ENCODE peak calls at places on chromosomes 11 and 22, in seven cellular contexts. One of them, this sample, is unnamed. For H3K36me3, the result is how much of the 10 kb centered on the place peaks cover.

GRCh38 chr22:37119872-37120271 is 10.4 kb upstream of the TMPRSS6 start:
- DNase-seq in endothelial cell of umbilical vein: no peak
- DNase-seq in cardiac muscle cell: no peak
- DNase-seq in lung: no peak
- DNase-seq in tibial nerve: no peak
- DNase-seq in adrenal gland: no peak
- DNase-seq in heart right ventricle: no peak
- DNase-seq in this sample: no peak

GRCh38 chr11:107961480-107961879 is 33.2 kb downstream of the RAB39A start:
- DNase-seq in endothelial cell of umbilical vein: no peak
- DNase-seq in heart right ventricle: no peak
- DNase-seq in lung: no peak
- DNase-seq in cardiac muscle cell: no peak
- DNase-seq in tibial nerve: no peak
- DNase-seq in adrenal gland: no peak
- DNase-seq in this sample: no peak

GRCh38 chr11:2362414-2362813 is 14.7 kb upstream of the CD81 start:
- DNase-seq in lung: no peak
- DNase-seq in cardiac muscle cell: no peak
- DNase-seq in adrenal gland: no peak
- DNase-seq in endothelial cell of umbilical vein: no peak
- DNase-seq in tibial nerve: no peak
- DNase-seq in heart right ventricle: no peak
- DNase-seq in this sample: no peak

GRCh38 chr11:79809487-79809886 is 368.7 kb upstream of the TENM4 start:
- DNase-seq in heart right ventricle: no peak
- DNase-seq in cardiac muscle cell: peak
- DNase-seq in adrenal gland: no peak
- DNase-seq in lung: no peak
- DNase-seq in tibial nerve: no peak
- DNase-seq in endothelial cell of umbilical vein: no peak
- DNase-seq in this sample: no peak

GRCh38 chr11:130163346-130164220 is 4.0 kb downstream of the ST14 start:
- DNase-seq in heart right ventricle: no peak
- DNase-seq in lung: no peak
- DNase-seq in tibial nerve: no peak
- DNase-seq in endothelial cell of umbilical vein: no peak
- DNase-seq in cardiac muscle cell: no peak
- DNase-seq in adrenal gland: peak
- DNase-seq in this sample: no peak

GRCh38 chr11:111530091-111530490 is 10.4 kb upstream of the LAYN start:
- DNase-seq in lung: no peak
- DNase-seq in heart right ventricle: no peak
- DNase-seq in endothelial cell of umbilical vein: no peak
- DNase-seq in cardiac muscle cell: no peak
- DNase-seq in tibial nerve: no peak
- DNase-seq in adrenal gland: no peak
- DNase-seq in this sample: no peak

GRCh38 chr11:77019976-77020591 is 14.1 kb upstream of the B3GNT6 start:
- DNase-seq in cardiac muscle cell: no peak
- DNase-seq in tibial nerve: no peak
- DNase-seq in adrenal gland: no peak
- DNase-seq in heart right ventricle: no peak
- DNase-seq in endothelial cell of umbilical vein: peak
- DNase-seq in lung: no peak
- DNase-seq in this sample: no peak

GRCh38 chr11:61764606-61765260 is 12.3 kb downstream of the MYRF start:
- DNase-seq in lung: no peak
- DNase-seq in tibial nerve: no peak
- DNase-seq in endothelial cell of umbilical vein: no peak
- DNase-seq in heart right ventricle: no peak
- DNase-seq in adrenal gland: no peak
- DNase-seq in cardiac muscle cell: peak
- DNase-seq in this sample: no peak

GRCh38 chr22:38177044-38177443 is 4.6 kb downstream of the PLA2G6 start:
- DNase-seq in cardiac muscle cell: no peak
- DNase-seq in tibial nerve: no peak
- DNase-seq in lung: no peak
- DNase-seq in adrenal gland: no peak
- DNase-seq in heart right ventricle: no peak
- DNase-seq in endothelial cell of umbilical vein: no peak
- DNase-seq in this sample: no peak

GRCh38 chr11:123580557-123581275 is 73.7 kb downstream of the SCN3B start:
- DNase-seq in cardiac muscle cell: peak
- DNase-seq in tibial nerve: no peak
- DNase-seq in endothelial cell of umbilical vein: peak
- DNase-seq in heart right ventricle: peak
- DNase-seq in adrenal gland: peak
- DNase-seq in lung: peak
- DNase-seq in this sample: no peak

GRCh38 chr22:20386972-20387371 is 7.0 kb upstream of the ZNF74 start:
- DNase-seq in heart right ventricle: no peak
- DNase-seq in lung: no peak
- DNase-seq in endothelial cell of umbilical vein: no peak
- DNase-seq in cardiac muscle cell: no peak
- DNase-seq in adrenal gland: no peak
- DNase-seq in tibial nerve: no peak
- DNase-seq in this sample: no peak

GRCh38 chr22:48756146-48757111 is 1071.2 kb downstream of the BRD1 start:
- DNase-seq in tibial nerve: peak
- DNase-seq in endothelial cell of umbilical vein: no peak
- DNase-seq in cardiac muscle cell: no peak
- DNase-seq in lung: peak
- DNase-seq in heart right ventricle: no peak
- DNase-seq in adrenal gland: peak
- DNase-seq in this sample: no peak

GRCh38 chr22:35269630-35270029 is 12.3 kb downstream of the HMGXB4 start:
- DNase-seq in heart right ventricle: no peak
- DNase-seq in adrenal gland: no peak
- DNase-seq in endothelial cell of umbilical vein: no peak
- DNase-seq in cardiac muscle cell: no peak
- DNase-seq in tibial nerve: no peak
- DNase-seq in lung: no peak
- DNase-seq in this sample: no peak
- H3K36me3 ChIP-seq in heart right ventricle: under half
- H3K36me3 ChIP-seq in adrenal gland: under half
- H3K36me3 ChIP-seq in endothelial cell of umbilical vein: under half
- H3K36me3 ChIP-seq in cardiac muscle cell: under half
- H3K36me3 ChIP-seq in tibial nerve: under half
- H3K36me3 ChIP-seq in lung: under half
- H3K36me3 ChIP-seq in this sample: under half

GRCh38 chr22:41289681-41290080 is 3.7 kb upstream of the RANGAP1 start:
- DNase-seq in adrenal gland: no peak
- DNase-seq in cardiac muscle cell: no peak
- DNase-seq in tibial nerve: no peak
- DNase-seq in endothelial cell of umbilical vein: no peak
- DNase-seq in lung: no peak
- DNase-seq in heart right ventricle: no peak
- DNase-seq in this sample: no peak
- H3K27ac ChIP-seq in adrenal gland: peak
- H3K27ac ChIP-seq in cardiac muscle cell: no peak
- H3K27ac ChIP-seq in tibial nerve: peak
- H3K27ac ChIP-seq in endothelial cell of umbilical vein: peak
- H3K27ac ChIP-seq in lung: no peak
- H3K27ac ChIP-seq in heart right ventricle: no peak
- H3K27ac ChIP-seq in this sample: no peak

GRCh38 chr11:66632952-66633351 is 5.6 kb upstream of the RBM4 start:
- DNase-seq in tibial nerve: no peak
- DNase-seq in cardiac muscle cell: no peak
- DNase-seq in endothelial cell of umbilical vein: no peak
- DNase-seq in adrenal gland: no peak
- DNase-seq in heart right ventricle: no peak
- DNase-seq in lung: no peak
- DNase-seq in this sample: no peak
- H3K36me3 ChIP-seq in tibial nerve: under half
- H3K36me3 ChIP-seq in cardiac muscle cell: under half
- H3K36me3 ChIP-seq in endothelial cell of umbilical vein: under half
- H3K36me3 ChIP-seq in adrenal gland: under half
- H3K36me3 ChIP-seq in heart right ventricle: under half
- H3K36me3 ChIP-seq in lung: under half
- H3K36me3 ChIP-seq in this sample: under half

DNA sequence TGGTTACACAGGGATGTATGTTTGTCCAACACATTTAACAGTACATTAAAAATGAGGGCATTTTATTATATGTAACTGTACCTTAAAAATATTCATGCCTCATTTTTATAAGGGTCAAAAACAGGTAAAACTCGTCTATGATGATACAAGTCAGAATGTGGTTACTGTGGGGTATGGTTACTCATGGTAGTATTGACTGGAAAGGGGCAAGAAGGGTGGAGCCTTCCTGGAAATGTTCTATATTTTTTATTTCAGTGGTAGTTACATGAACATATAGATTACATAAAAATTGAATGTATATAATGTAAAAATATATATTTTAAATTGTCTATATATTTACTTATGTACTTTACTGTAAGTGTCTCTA is 99.8 kb downstream of the STIM1 start:
- DNase-seq in endothelial cell of umbilical vein: no peak
- DNase-seq in adrenal gland: no peak
- DNase-seq in cardiac muscle cell: no peak
- DNase-seq in heart right ventricle: no peak
- DNase-seq in tibial nerve: no peak
- DNase-seq in lung: no peak
- DNase-seq in this sample: no peak
- H3K27ac ChIP-seq in endothelial cell of umbilical vein: no peak
- H3K27ac ChIP-seq in adrenal gland: no peak
- H3K27ac ChIP-seq in cardiac muscle cell: no peak
- H3K27ac ChIP-seq in heart right ventricle: no peak
- H3K27ac ChIP-seq in tibial nerve: no peak
- H3K27ac ChIP-seq in lung: no peak
- H3K27ac ChIP-seq in this sample: no peak

DNA sequence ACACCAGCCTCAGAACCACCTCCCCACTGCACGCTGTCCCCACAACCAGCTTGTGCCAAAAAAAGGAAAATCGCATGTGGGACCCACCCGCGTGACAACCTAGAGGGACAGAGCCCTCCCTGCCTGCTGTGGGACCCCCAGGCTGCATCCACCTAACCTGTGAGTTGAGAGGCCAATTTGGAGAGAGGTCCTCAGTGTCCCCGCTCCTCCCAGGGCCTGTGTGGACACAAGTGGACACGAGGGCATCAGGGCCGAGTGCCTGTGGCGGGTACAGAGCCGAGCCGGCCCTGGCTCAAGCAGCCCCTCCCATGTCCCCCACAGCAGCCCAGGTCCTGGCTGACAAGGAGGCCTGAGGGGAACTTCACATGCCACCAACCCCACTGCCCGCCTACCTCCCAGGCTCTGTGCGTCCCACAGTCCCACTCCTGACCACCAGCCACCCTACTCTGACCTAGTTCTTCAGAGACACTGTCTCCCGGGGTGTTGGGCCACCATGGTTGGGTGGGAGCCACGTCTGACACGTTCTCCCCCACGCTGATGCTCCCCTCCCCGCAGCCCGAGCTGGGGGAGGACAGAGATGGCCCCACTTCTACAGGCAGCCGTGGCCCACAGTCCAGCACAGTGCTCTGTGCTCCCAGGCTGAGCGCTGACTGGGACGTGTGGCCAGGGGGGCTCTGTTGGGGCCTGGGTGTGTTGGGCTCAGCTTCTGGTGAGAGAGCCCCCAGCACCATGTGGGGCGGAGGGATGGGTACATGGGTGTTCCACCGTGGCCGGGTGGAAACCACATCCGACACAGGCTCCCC is 19.2 kb downstream of the SELENOO start:
- DNase-seq in adrenal gland: no peak
- DNase-seq in lung: no peak
- DNase-seq in endothelial cell of umbilical vein: no peak
- DNase-seq in cardiac muscle cell: no peak
- DNase-seq in heart right ventricle: no peak
- DNase-seq in tibial nerve: no peak
- DNase-seq in this sample: no peak
- H3K36me3 ChIP-seq in adrenal gland: under half
- H3K36me3 ChIP-seq in lung: under half
- H3K36me3 ChIP-seq in endothelial cell of umbilical vein: under half
- H3K36me3 ChIP-seq in cardiac muscle cell: under half
- H3K36me3 ChIP-seq in heart right ventricle: under half
- H3K36me3 ChIP-seq in tibial nerve: half or more
- H3K36me3 ChIP-seq in this sample: half or more

GRCh38 chr22:25120761-25121212 is 78.9 kb upstream of the CRYBB3 start:
- DNase-seq in adrenal gland: peak
- DNase-seq in heart right ventricle: peak
- DNase-seq in cardiac muscle cell: no peak
- DNase-seq in lung: peak
- DNase-seq in endothelial cell of umbilical vein: peak
- DNase-seq in tibial nerve: no peak
- DNase-seq in this sample: no peak
- H3K27ac ChIP-seq in adrenal gland: peak
- H3K27ac ChIP-seq in heart right ventricle: peak
- H3K27ac ChIP-seq in cardiac muscle cell: no peak
- H3K27ac ChIP-seq in lung: no peak
- H3K27ac ChIP-seq in endothelial cell of umbilical vein: peak
- H3K27ac ChIP-seq in tibial nerve: peak
- H3K27ac ChIP-seq in this sample: peak

GRCh38 chr11:121589946-121590537 is 137.3 kb upstream of the SORL1-AS1 start:
- DNase-seq in heart right ventricle: no peak
- DNase-seq in lung: no peak
- DNase-seq in tibial nerve: no peak
- DNase-seq in endothelial cell of umbilical vein: no peak
- DNase-seq in adrenal gland: no peak
- DNase-seq in cardiac muscle cell: no peak
- DNase-seq in this sample: no peak

GRCh38 chr11:121591405-121592033 is 138.8 kb upstream of the SORL1-AS1 start:
- DNase-seq in endothelial cell of umbilical vein: peak
- DNase-seq in heart right ventricle: peak
- DNase-seq in cardiac muscle cell: peak
- DNase-seq in adrenal gland: peak
- DNase-seq in tibial nerve: peak
- DNase-seq in lung: peak
- DNase-seq in this sample: peak

GRCh38 chr11:121595717-121596156 is 143.0 kb upstream of the SORL1-AS1 start:
- DNase-seq in tibial nerve: no peak
- DNase-seq in endothelial cell of umbilical vein: no peak
- DNase-seq in heart right ventricle: no peak
- DNase-seq in cardiac muscle cell: no peak
- DNase-seq in lung: peak
- DNase-seq in adrenal gland: no peak
- DNase-seq in this sample: peak

GRCh38 chr11:121590772-121591404 is 138.1 kb upstream of the SORL1-AS1 start:
- DNase-seq in tibial nerve: no peak
- DNase-seq in endothelial cell of umbilical vein: no peak
- DNase-seq in lung: no peak
- DNase-seq in adrenal gland: no peak
- DNase-seq in cardiac muscle cell: no peak
- DNase-seq in heart right ventricle: no peak
- DNase-seq in this sample: no peak

GRCh38 chr11:121592708-121593107 is 139.9 kb upstream of the SORL1-AS1 start:
- DNase-seq in endothelial cell of umbilical vein: peak
- DNase-seq in heart right ventricle: no peak
- DNase-seq in lung: no peak
- DNase-seq in cardiac muscle cell: no peak
- DNase-seq in tibial nerve: no peak
- DNase-seq in adrenal gland: no peak
- DNase-seq in this sample: no peak
- H3K36me3 ChIP-seq in endothelial cell of umbilical vein: under half
- H3K36me3 ChIP-seq in heart right ventricle: under half
- H3K36me3 ChIP-seq in lung: under half
- H3K36me3 ChIP-seq in cardiac muscle cell: under half
- H3K36me3 ChIP-seq in tibial nerve: under half
- H3K36me3 ChIP-seq in adrenal gland: under half
- H3K36me3 ChIP-seq in this sample: under half

DNA sequence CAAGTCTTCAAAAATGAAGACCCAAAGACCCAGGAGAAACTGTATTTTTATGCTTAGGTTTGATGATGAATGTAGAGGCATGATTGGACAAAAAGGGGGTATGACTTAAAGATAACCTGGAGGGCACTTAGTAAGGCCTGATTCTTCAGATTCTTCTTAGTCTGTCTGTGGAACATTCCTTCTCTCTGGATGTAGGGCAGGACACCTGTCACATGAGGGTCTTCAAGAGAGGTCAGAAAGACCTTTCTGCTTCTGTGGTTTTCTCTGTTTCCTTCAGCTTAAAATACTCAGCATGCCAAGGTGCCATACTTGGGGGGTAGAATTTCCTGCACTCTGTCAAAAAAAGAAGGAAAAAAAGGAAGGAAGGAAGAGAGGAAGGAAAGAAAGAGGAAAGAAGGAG is 78.1 kb downstream of the BLID start:
- DNase-seq in endothelial cell of umbilical vein: no peak
- DNase-seq in adrenal gland: no peak
- DNase-seq in lung: no peak
- DNase-seq in heart right ventricle: no peak
- DNase-seq in tibial nerve: no peak
- DNase-seq in cardiac muscle cell: no peak
- DNase-seq in this sample: no peak
- H3K27ac ChIP-seq in endothelial cell of umbilical vein: no peak
- H3K27ac ChIP-seq in adrenal gland: no peak
- H3K27ac ChIP-seq in lung: no peak
- H3K27ac ChIP-seq in heart right ventricle: no peak
- H3K27ac ChIP-seq in tibial nerve: no peak
- H3K27ac ChIP-seq in cardiac muscle cell: no peak
- H3K27ac ChIP-seq in this sample: no peak

This sample was measured in thoracic aorta.